ENCODE peak calls at places on chromosomes 1 and 21, in eight cellular contexts. One of them, this sample, is unnamed.

GRCh38 chr1:22031214-22031962 is 21.1 kb upstream of the CDC42 start:
- DNase-seq in body of pancreas: no peak
- DNase-seq in A172: no peak
- DNase-seq in activated T-cell treated with anti-CD3 and anti-CD28 coated beads for 1 hour: peak; percentile 34
- DNase-seq in iPS DF 19.7: no peak
- DNase-seq in skeletal muscle cell: no peak
- DNase-seq in AG08395: no peak
- DNase-seq in DMS153: no peak
- DNase-seq in this sample: no peak

GRCh38 chr1:29256395-29256794 is 20.1 kb downstream of the PTPRU start:
- DNase-seq in AG08395: no peak
- DNase-seq in skeletal muscle cell: no peak
- DNase-seq in body of pancreas: peak; percentile 24
- DNase-seq in activated T-cell treated with anti-CD3 and anti-CD28 coated beads for 1 hour: no peak
- DNase-seq in DMS153: peak; percentile 60
- DNase-seq in iPS DF 19.7: no peak
- DNase-seq in A172: no peak
- DNase-seq in this sample: no peak

GRCh38 chr1:216710042-216710441 is 13.2 kb downstream of the ESRRG start:
- DNase-seq in AG08395: no peak
- DNase-seq in skeletal muscle cell: no peak
- DNase-seq in body of pancreas: no peak
- DNase-seq in iPS DF 19.7: no peak
- DNase-seq in DMS153: no peak
- DNase-seq in activated T-cell treated with anti-CD3 and anti-CD28 coated beads for 1 hour: no peak
- DNase-seq in A172: no peak
- DNase-seq in this sample: no peak

GRCh38 chr1:93142161-93142560 is 38.1 kb downstream of the TMED5 start:
- DNase-seq in body of pancreas: no peak
- DNase-seq in DMS153: no peak
- DNase-seq in A172: no peak
- DNase-seq in AG08395: no peak
- DNase-seq in skeletal muscle cell: no peak
- DNase-seq in activated T-cell treated with anti-CD3 and anti-CD28 coated beads for 1 hour: no peak
- DNase-seq in iPS DF 19.7: no peak
- DNase-seq in this sample: no peak

GRCh38 chr1:16981269-16981849 is 939 bp upstream of the MFAP2 start:
- DNase-seq in AG08395: peak; percentile 84
- DNase-seq in activated T-cell treated with anti-CD3 and anti-CD28 coated beads for 1 hour: no peak
- DNase-seq in A172: peak; percentile 70
- DNase-seq in body of pancreas: no peak
- DNase-seq in iPS DF 19.7: no peak
- DNase-seq in skeletal muscle cell: peak; percentile 79
- DNase-seq in DMS153: no peak
- DNase-seq in this sample: no peak

GRCh38 chr1:59570524-59570923 is 244.2 kb upstream of the HOOK1 start:
- DNase-seq in A172: peak; percentile 14
- DNase-seq in activated T-cell treated with anti-CD3 and anti-CD28 coated beads for 1 hour: no peak
- DNase-seq in body of pancreas: peak; percentile 15
- DNase-seq in DMS153: peak; percentile 49
- DNase-seq in iPS DF 19.7: no peak
- DNase-seq in skeletal muscle cell: no peak
- DNase-seq in AG08395: no peak
- DNase-seq in this sample: no peak

GRCh38 chr1:117780981-117781475 is 148.4 kb downstream of the GDAP2 start:
- DNase-seq in skeletal muscle cell: no peak
- DNase-seq in A172: no peak
- DNase-seq in iPS DF 19.7: no peak
- DNase-seq in activated T-cell treated with anti-CD3 and anti-CD28 coated beads for 1 hour: no peak
- DNase-seq in body of pancreas: no peak
- DNase-seq in DMS153: no peak
- DNase-seq in AG08395: peak; percentile 16
- DNase-seq in this sample: no peak

GRCh38 chr1:180083164-180083563 is 71.5 kb upstream of the QSOX1 start:
- DNase-seq in body of pancreas: no peak
- DNase-seq in skeletal muscle cell: no peak
- DNase-seq in AG08395: no peak
- DNase-seq in DMS153: no peak
- DNase-seq in A172: no peak
- DNase-seq in iPS DF 19.7: no peak
- DNase-seq in activated T-cell treated with anti-CD3 and anti-CD28 coated beads for 1 hour: no peak
- DNase-seq in this sample: no peak

GRCh38 chr1:16903054-16903453 is 7.3 kb downstream of the RNU1-2 start:
- DNase-seq in A172: peak; percentile 25
- DNase-seq in activated T-cell treated with anti-CD3 and anti-CD28 coated beads for 1 hour: no peak
- DNase-seq in skeletal muscle cell: no peak
- DNase-seq in AG08395: peak; percentile 2
- DNase-seq in body of pancreas: no peak
- DNase-seq in DMS153: no peak
- DNase-seq in iPS DF 19.7: no peak
- DNase-seq in this sample: no peak

GRCh38 chr1:64822621-64823020 is 77.7 kb downstream of the RAVER2 start:
- DNase-seq in iPS DF 19.7: no peak
- DNase-seq in DMS153: no peak
- DNase-seq in skeletal muscle cell: no peak
- DNase-seq in AG08395: no peak
- DNase-seq in activated T-cell treated with anti-CD3 and anti-CD28 coated beads for 1 hour: no peak
- DNase-seq in body of pancreas: no peak
- DNase-seq in A172: no peak
- DNase-seq in this sample: no peak

GRCh38 chr1:41919764-41920397 is 1.2 kb upstream of the HIVEP3 start:
- DNase-seq in activated T-cell treated with anti-CD3 and anti-CD28 coated beads for 1 hour: peak; percentile 54
- DNase-seq in body of pancreas: peak; percentile 68
- DNase-seq in A172: peak; percentile 84
- DNase-seq in AG08395: peak; percentile 57
- DNase-seq in DMS153: peak; percentile 95
- DNase-seq in skeletal muscle cell: no peak
- DNase-seq in iPS DF 19.7: no peak
- DNase-seq in this sample: peak; percentile 29

GRCh38 chr1:2053217-2053616 is 3.0 kb downstream of the PRKCZ start:
- DNase-seq in AG08395: no peak
- DNase-seq in body of pancreas: no peak
- DNase-seq in skeletal muscle cell: no peak
- DNase-seq in A172: no peak
- DNase-seq in DMS153: no peak
- DNase-seq in iPS DF 19.7: no peak
- DNase-seq in activated T-cell treated with anti-CD3 and anti-CD28 coated beads for 1 hour: no peak
- DNase-seq in this sample: no peak

GRCh38 chr1:47853059-47853458 is 144.1 kb downstream of the TRABD2B start:
- DNase-seq in body of pancreas: no peak
- DNase-seq in DMS153: no peak
- DNase-seq in iPS DF 19.7: no peak
- DNase-seq in A172: no peak
- DNase-seq in skeletal muscle cell: no peak
- DNase-seq in AG08395: no peak
- DNase-seq in activated T-cell treated with anti-CD3 and anti-CD28 coated beads for 1 hour: no peak
- DNase-seq in this sample: no peak

GRCh38 chr1:241413386-241413785 is 56.4 kb upstream of the RGS7 start:
- DNase-seq in A172: peak; percentile 94
- DNase-seq in iPS DF 19.7: no peak
- DNase-seq in skeletal muscle cell: peak; percentile 34
- DNase-seq in activated T-cell treated with anti-CD3 and anti-CD28 coated beads for 1 hour: no peak
- DNase-seq in DMS153: no peak
- DNase-seq in AG08395: peak; percentile 77
- DNase-seq in body of pancreas: no peak
- DNase-seq in this sample: peak; percentile 21

GRCh38 chr21:17542371-17542992 is 29.6 kb downstream of the CXADR start:
- DNase-seq in DMS153: no peak
- DNase-seq in A172: no peak
- DNase-seq in activated T-cell treated with anti-CD3 and anti-CD28 coated beads for 1 hour: no peak
- DNase-seq in body of pancreas: no peak
- DNase-seq in iPS DF 19.7: no peak
- DNase-seq in skeletal muscle cell: no peak
- DNase-seq in AG08395: no peak
- DNase-seq in this sample: no peak

GRCh38 chr1:204660509-204660908 is 25.0 kb downstream of the LRRN2 start:
- DNase-seq in iPS DF 19.7: no peak
- DNase-seq in AG08395: no peak
- DNase-seq in activated T-cell treated with anti-CD3 and anti-CD28 coated beads for 1 hour: no peak
- DNase-seq in DMS153: no peak
- DNase-seq in skeletal muscle cell: no peak
- DNase-seq in A172: no peak
- DNase-seq in body of pancreas: peak; percentile 23
- DNase-seq in this sample: peak; percentile 23

GRCh38 chr1:205983925-205984725 is 19.1 kb downstream of the RAB7B start:
- DNase-seq in DMS153: peak; percentile 48
- DNase-seq in body of pancreas: peak; percentile 70
- DNase-seq in iPS DF 19.7: peak; percentile 35
- DNase-seq in A172: peak; percentile 58
- DNase-seq in skeletal muscle cell: no peak
- DNase-seq in activated T-cell treated with anti-CD3 and anti-CD28 coated beads for 1 hour: no peak
- DNase-seq in AG08395: peak; percentile 74
- DNase-seq in this sample: peak; percentile 89

GRCh38 chr1:12453400-12454343 is 164.3 kb downstream of the DHRS3 start:
- DNase-seq in skeletal muscle cell: no peak
- DNase-seq in body of pancreas: no peak
- DNase-seq in A172: no peak
- DNase-seq in iPS DF 19.7: no peak
- DNase-seq in AG08395: no peak
- DNase-seq in activated T-cell treated with anti-CD3 and anti-CD28 coated beads for 1 hour: no peak
- DNase-seq in DMS153: no peak
- DNase-seq in this sample: no peak

GRCh38 chr1:44602675-44603610 is 71.3 kb downstream of the TMEM53 start:
- DNase-seq in activated T-cell treated with anti-CD3 and anti-CD28 coated beads for 1 hour: no peak
- DNase-seq in AG08395: no peak
- DNase-seq in A172: no peak
- DNase-seq in body of pancreas: peak; percentile 59
- DNase-seq in DMS153: peak; percentile 52
- DNase-seq in iPS DF 19.7: no peak
- DNase-seq in skeletal muscle cell: no peak
- DNase-seq in this sample: no peak

This sample was measured in mucosa of gallbladder.